ENCODE peak calls at places on chromosomes 12 and 14, in eight cellular contexts. N, X, F, Q, H, G, Z and J are unnamed samples.

GRCh38 chr14:76514599-76514998 is 138.7 kb downstream of the ESRRB start:
- DNase-seq in Z (peak), G (no peak), N (no peak), X (peak), Q (no peak), H (no peak), F (no peak), J (no peak)

GRCh38 chr12:77833329-77833728 is 2.6 kb downstream of the NAV3 start:
- DNase-seq in Z (peak), N (no peak), G (no peak), X (no peak), F (no peak), H (no peak), Q (no peak), J (no peak)

GRCh38 chr12:104519190-104519857 is 62.6 kb downstream of the CHST11 start:
- DNase-seq in F (no peak), G (no peak), N (no peak), Q (peak), Z (no peak), H (no peak), X (no peak), J (no peak)

GRCh38 chr12:89529738-89530137 is 3.9 kb upstream of the POC1B start:
- DNase-seq in X (peak), H (no peak), Q (peak), N (no peak), F (no peak), Z (peak), G (peak), J (no peak)

GRCh38 chr12:113980537-113981337 is 14.6 kb upstream of the RBM19 start:
- DNase-seq in Z (peak), F (peak), G (peak), H (no peak), Q (peak), N (peak), X (peak), J (no peak)

GRCh38 chr14:53896773-53897172 is 59.9 kb downstream of the BMP4 start:
- DNase-seq in H (no peak), F (no peak), Z (no peak), X (no peak), N (no peak), Q (peak), G (no peak), J (no peak)

GRCh38 chr12:50221228-50222008 is 54.2 kb upstream of the CERS5 start:
- DNase-seq in G (peak), F (no peak), H (no peak), N (no peak), Q (peak), Z (peak), X (peak), J (no peak)

GRCh38 chr14:101480747-101481530 is 80.4 kb upstream of the DIO3 start:
- DNase-seq in H (peak), Q (peak), X (peak), F (no peak), G (peak), Z (no peak), N (no peak), J (peak)

GRCh38 chr12:56476972-56477432 is 8.6 kb downstream of the SPRYD4 start:
- DNase-seq in F (no peak), G (no peak), Z (no peak), H (no peak), X (no peak), N (no peak), Q (no peak), J (no peak)

GRCh38 chr14:105852378-105853088 is 326.1 kb downstream of the TMEM121 start:
- DNase-seq in H (no peak), G (no peak), F (no peak), N (no peak), Z (no peak), Q (no peak), X (no peak), J (no peak)

GRCh38 chr12:25971675-25972035 is 13.2 kb downstream of the RASSF8 start:
- DNase-seq in H (no peak), Q (peak), Z (no peak), N (no peak), F (no peak), G (no peak), X (no peak), J (no peak)

GRCh38 chr14:77965919-77966435 is 166.1 kb downstream of the ADCK1 start:
- DNase-seq in X (peak), F (no peak), N (no peak), H (no peak), Q (peak), Z (no peak), G (peak), J (peak)

GRCh38 chr12:84874125-84874824 is 38.3 kb downstream of the SLC6A15 start:
- DNase-seq in H (no peak), X (peak), F (peak), Z (peak), Q (peak), N (no peak), G (peak), J (peak)

GRCh38 chr14:87990687-87991086 is 2.3 kb downstream of the GALC start:
- DNase-seq in H (no peak), F (no peak), N (no peak), Q (no peak), X (no peak), G (no peak), Z (no peak), J (no peak)

GRCh38 chr12:68759852-68760251 is 13.9 kb downstream of the SLC35E3 start:
- DNase-seq in G (no peak), H (no peak), N (no peak), F (no peak), X (no peak), Z (no peak), Q (no peak), J (no peak)

GRCh38 chr12:64672925-64673409 is 62.7 kb downstream of the RASSF3 start:
- DNase-seq in F (no peak), Q (peak), G (peak), H (peak), N (no peak), X (peak), Z (peak), J (no peak)

GRCh38 chr14:56884617-56885016 is 74.3 kb upstream of the OTX2 start:
- DNase-seq in G (no peak), Q (no peak), H (no peak), Z (no peak), F (no peak), X (no peak), N (no peak), J (no peak)
- H3K4me3 ChIP-seq in G (no peak), Q (no peak), H (no peak), Z (no peak), F (no peak), X (no peak), N (no peak), J (no peak)

GRCh38 chr14:56846970-56847928 is 37.0 kb upstream of the OTX2 start:
- DNase-seq in X (no peak), H (no peak), Z (no peak), Q (no peak), G (no peak), N (no peak), F (no peak), J (no peak)
- TF ChIP-seq CTCF in X (no peak), H (no peak), Z (no peak), Q (no peak), G (no peak), N (no peak), F (no peak), J (no peak)

GRCh38 chr14:95486875-95487668 is 29.4 kb downstream of the SYNE3 start:
- DNase-seq in N (no peak), Q (no peak), X (no peak), F (no peak), Z (no peak), H (no peak), G (no peak), J (no peak)
- H3K4me3 ChIP-seq in N (no peak), Q (no peak), X (no peak), F (no peak), Z (no peak), H (no peak), G (no peak), J (no peak)

DNA sequence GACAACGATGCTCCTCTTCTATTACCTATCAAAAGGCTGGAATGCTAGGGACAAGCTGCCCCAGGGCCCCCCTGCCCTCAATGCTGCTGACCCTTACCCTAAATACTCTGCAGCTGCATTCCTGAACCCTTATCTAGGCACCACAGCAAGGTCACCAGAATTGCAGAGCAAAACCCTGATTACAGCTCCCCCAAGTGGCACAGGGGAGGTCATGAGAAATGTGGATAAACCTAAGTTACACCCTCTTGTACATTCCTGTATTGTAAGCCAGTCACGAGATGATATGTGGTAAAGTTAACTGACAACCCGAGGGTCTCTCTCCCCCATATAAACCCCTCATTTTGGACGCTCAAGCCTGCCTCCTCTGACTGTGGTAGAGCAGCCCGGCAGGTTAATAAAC is 411.8 kb upstream of the STXBP6 start:
- DNase-seq in Q (no peak), Z (no peak), X (no peak), H (no peak), G (no peak), F (no peak), N (no peak), J (no peak)
- TF ChIP-seq CTCF in Q (no peak), Z (peak), X (no peak), H (no peak), G (no peak), F (no peak), N (no peak), J (no peak)

DNA sequence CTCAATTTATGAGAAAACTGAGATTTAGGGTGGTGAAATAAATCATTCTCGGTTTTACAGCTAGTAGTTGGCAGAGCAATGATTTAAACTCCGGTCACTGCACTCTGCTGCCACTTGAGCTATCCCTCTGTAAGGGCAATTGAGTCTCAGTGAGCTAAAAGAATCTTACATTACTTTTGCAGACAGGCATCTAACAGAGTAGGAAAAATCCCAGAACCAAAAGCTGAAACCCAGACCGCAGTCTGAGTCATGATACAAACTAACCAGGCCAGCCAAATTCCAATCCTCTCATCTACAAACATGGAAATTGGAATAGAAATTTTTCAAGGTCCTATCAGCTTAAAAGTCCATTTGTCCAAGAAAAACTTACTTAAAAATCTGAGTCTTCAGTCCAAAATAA is 73.7 kb downstream of the ANKS1B start:
- DNase-seq in N (no peak), X (peak), G (peak), H (no peak), Q (peak), F (peak), Z (no peak), J (peak)
- H3K4me3 ChIP-seq in N (no peak), X (no peak), G (no peak), H (no peak), Q (no peak), F (no peak), Z (no peak), J (no peak)